ENCODE peak calls at places on chromosomes 3 and 15, in ten cellular contexts. S is AG10803, M is foreskin fibroblast, A is RWPE2, L is BJ, P is GM13976, E is ovary, U is MCF 10A, J is IMR-90, Y is AG04450. Q is an unnamed sample.

GRCh38 chr3:72892081-72892763 is 4.4 kb downstream of the GXYLT2 start:
- DNase-seq in S (peak), M (peak), A (no peak), L (peak), P (no peak), E (no peak), U (peak), J (peak), Y (peak), Q (no peak)

GRCh38 chr15:74252291-74253080 is 16.4 kb downstream of the CCDC33 start:
- DNase-seq in S (peak), M (no peak), A (no peak), L (no peak), P (no peak), E (no peak), U (no peak), J (peak), Y (no peak), Q (no peak)

GRCh38 chr3:157226173-157226847 is 66.4 kb upstream of the CCNL1 start:
- DNase-seq in S (peak), M (no peak), A (no peak), L (no peak), P (no peak), E (no peak), U (no peak), J (peak), Y (no peak), Q (no peak)

GRCh38 chr15:34588046-34588674 is 4.7 kb upstream of the GOLGA8B start:
- DNase-seq in S (peak), M (peak), A (peak), L (peak), P (peak), E (peak), U (peak), J (peak), Y (peak), Q (no peak)

GRCh38 chr15:97482521-97482920 is 478.0 kb upstream of the ARRDC4 start:
- DNase-seq in S (no peak), M (no peak), A (no peak), L (no peak), P (no peak), E (no peak), U (no peak), J (no peak), Y (no peak), Q (no peak)

GRCh38 chr3:100928638-100929428 is 64.4 kb downstream of the ABI3BP start:
- DNase-seq in S (peak), M (peak), A (no peak), L (no peak), P (no peak), E (no peak), U (peak), J (peak), Y (peak), Q (no peak)

GRCh38 chr15:73344051-73344450 is 24.7 kb downstream of the HCN4 start:
- DNase-seq in S (peak), M (no peak), A (no peak), L (no peak), P (no peak), E (no peak), U (no peak), J (peak), Y (no peak), Q (no peak)

GRCh38 chr3:32583708-32584107 is 13.1 kb upstream of the DYNC1LI1 start:
- DNase-seq in S (peak), M (peak), A (no peak), L (peak), P (no peak), E (no peak), U (no peak), J (peak), Y (no peak), Q (no peak)

GRCh38 chr3:42690191-42690590 is 4.9 kb downstream of the KLHL40 start:
- DNase-seq in S (no peak), M (no peak), A (no peak), L (no peak), P (no peak), E (no peak), U (no peak), J (no peak), Y (no peak), Q (no peak)

GRCh38 chr15:80105193-80105984 is 45.9 kb downstream of the ZFAND6 start:
- DNase-seq in S (peak), M (peak), A (no peak), L (peak), P (no peak), E (no peak), U (peak), J (peak), Y (peak), Q (no peak)

GRCh38 chr3:157542711-157543485 is 39.7 kb upstream of the VEPH1 start:
- DNase-seq in S (peak), M (peak), A (no peak), L (no peak), P (peak), E (peak), U (peak), J (peak), Y (peak), Q (no peak)

GRCh38 chr3:64684715-64685261 is 3.0 kb downstream of the ADAMTS9 start:
- DNase-seq in S (peak), M (peak), A (no peak), L (no peak), P (no peak), E (peak), U (peak), J (peak), Y (no peak), Q (no peak)

GRCh38 chr15:61888074-61888780 is 172.0 kb downstream of the VPS13C start:
- DNase-seq in S (peak), M (no peak), A (no peak), L (no peak), P (no peak), E (no peak), U (no peak), J (peak), Y (no peak), Q (no peak)

GRCh38 chr3:84965141-84965540 is 6.4 kb downstream of the CADM2 start:
- DNase-seq in S (no peak), M (no peak), A (no peak), L (no peak), P (no peak), E (no peak), U (peak), J (no peak), Y (no peak), Q (no peak)

GRCh38 chr3:54957711-54958110 is 29.9 kb upstream of the LRTM1 start:
- DNase-seq in S (peak), M (no peak), A (no peak), L (no peak), P (no peak), E (no peak), U (no peak), J (peak), Y (no peak), Q (no peak)

GRCh38 chr3:177968891-177969290 is 567.3 kb upstream of the KCNMB2 start:
- DNase-seq in S (no peak), M (no peak), A (no peak), L (no peak), P (no peak), E (no peak), U (no peak), J (peak), Y (no peak), Q (no peak)

GRCh38 chr3:41202834-41203345 is 3.6 kb downstream of the CTNNB1 start:
- DNase-seq in S (peak), M (no peak), A (no peak), L (no peak), P (no peak), E (no peak), U (peak), J (peak), Y (no peak), Q (no peak)

GRCh38 chr3:16060358-16060852 is 114.1 kb upstream of the GALNT15 start:
- DNase-seq in S (peak), M (peak), A (peak), L (peak), P (no peak), E (peak), U (peak), J (peak), Y (peak), Q (no peak)

GRCh38 chr3:8443829-8444791 is 57.5 kb upstream of the LMCD1 start:
- DNase-seq in S (peak), M (peak), A (peak), L (peak), P (no peak), E (peak), U (peak), J (peak), Y (peak), Q (peak)

GRCh38 chr3:189948724-189949045 is 172.0 kb downstream of the P3H2 start:
- DNase-seq in S (no peak), M (no peak), A (no peak), L (no peak), P (no peak), E (no peak), U (no peak), J (no peak), Y (no peak), Q (no peak)
- TF ChIP-seq CTCF in S (no peak), M (no peak), A (peak), L (no peak), P (no peak), E (no peak), U (no peak), J (no peak), Y (no peak), Q (no peak)

GRCh38 chr3:12470680-12471079 is 13.6 kb upstream of the TSEN2 start:
- DNase-seq in S (no peak), M (no peak), A (no peak), L (no peak), P (no peak), E (no peak), U (no peak), J (no peak), Y (no peak), Q (no peak)

GRCh38 chr3:12472796-12473195 is 11.5 kb upstream of the TSEN2 start:
- DNase-seq in S (no peak), M (no peak), A (peak), L (no peak), P (no peak), E (no peak), U (no peak), J (no peak), Y (no peak), Q (no peak)

GRCh38 chr3:12472000-12472399 is 12.3 kb upstream of the TSEN2 start:
- DNase-seq in S (no peak), M (no peak), A (no peak), L (no peak), P (no peak), E (no peak), U (no peak), J (no peak), Y (no peak), Q (no peak)

GRCh38 chr3:12470111-12470510 is 14.2 kb upstream of the TSEN2 start:
- DNase-seq in S (peak), M (peak), A (no peak), L (no peak), P (no peak), E (no peak), U (peak), J (peak), Y (no peak), Q (no peak)

DNA sequence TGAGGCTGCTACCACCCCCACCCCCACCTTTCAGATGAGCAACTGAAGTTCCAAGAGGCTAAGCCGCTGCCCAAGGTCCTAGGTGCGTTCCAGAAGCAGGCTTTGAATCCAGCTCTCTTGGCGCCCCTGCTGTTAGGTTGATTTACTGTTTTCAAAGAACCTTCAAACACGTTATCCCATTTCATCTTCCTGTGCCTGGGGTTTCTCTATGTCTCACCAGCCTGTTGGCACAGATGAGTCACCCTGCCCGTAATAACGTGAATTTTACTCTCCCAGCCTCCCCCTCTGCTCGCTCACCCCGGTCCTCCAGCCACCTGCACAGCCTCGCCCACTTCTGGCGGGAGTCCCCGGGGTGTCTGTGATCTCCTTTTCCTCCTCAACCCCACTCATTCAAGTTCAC is 13.1 kb upstream of the TSEN2 start:
- DNase-seq in S (no peak), M (no peak), A (no peak), L (no peak), P (no peak), E (no peak), U (peak), J (no peak), Y (no peak), Q (no peak)
- TF ChIP-seq CTCF in S (no peak), M (no peak), A (peak), L (no peak), P (no peak), E (no peak), U (no peak), J (no peak), Y (no peak), Q (no peak)

GRCh38 chr3:50378024-50378423 is 18.7 kb upstream of the TMEM115 start:
- DNase-seq in S (no peak), M (no peak), A (no peak), L (no peak), P (no peak), E (no peak), U (no peak), J (no peak), Y (no peak), Q (no peak)
- TF ChIP-seq CTCF in S (no peak), M (no peak), A (no peak), L (no peak), P (no peak), E (no peak), U (no peak), J (no peak), Y (no peak), Q (no peak)

DNA sequence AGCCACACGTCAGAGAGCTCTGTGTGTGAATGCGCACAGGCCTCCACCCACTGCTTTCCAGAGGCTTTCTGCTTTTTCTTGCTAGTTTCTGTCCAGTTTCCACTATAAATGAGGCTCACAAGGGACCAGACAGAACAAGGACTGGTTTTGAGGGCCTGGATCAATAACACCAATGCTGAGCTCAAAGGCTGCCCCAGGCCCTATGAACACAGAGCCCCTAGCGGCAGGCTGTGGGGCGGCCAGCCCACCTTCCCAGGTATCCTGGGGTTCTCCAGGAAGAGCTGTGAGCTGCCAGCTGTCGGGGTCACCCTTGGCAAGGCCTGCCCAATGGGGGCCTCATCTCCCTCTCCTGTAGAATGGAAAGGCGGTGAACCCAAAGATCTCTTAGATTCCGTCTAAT is 2.2 kb upstream of the ITIH3 start:
- DNase-seq in S (no peak), M (no peak), A (no peak), L (no peak), P (no peak), E (no peak), U (no peak), J (no peak), Y (no peak), Q (no peak)
- TF ChIP-seq CTCF in S (no peak), M (no peak), A (no peak), L (no peak), P (no peak), E (no peak), U (peak), J (no peak), Y (peak), Q (no peak)

GRCh38 chr15:38427380-38427779 is 26.5 kb upstream of the FAM98B start:
- DNase-seq in S (no peak), M (no peak), A (no peak), L (no peak), P (no peak), E (no peak), U (no peak), J (no peak), Y (no peak), Q (no peak)
- TF ChIP-seq CTCF in S (no peak), M (no peak), A (no peak), L (no peak), P (no peak), E (no peak), U (no peak), J (no peak), Y (no peak), Q (no peak)

DNA sequence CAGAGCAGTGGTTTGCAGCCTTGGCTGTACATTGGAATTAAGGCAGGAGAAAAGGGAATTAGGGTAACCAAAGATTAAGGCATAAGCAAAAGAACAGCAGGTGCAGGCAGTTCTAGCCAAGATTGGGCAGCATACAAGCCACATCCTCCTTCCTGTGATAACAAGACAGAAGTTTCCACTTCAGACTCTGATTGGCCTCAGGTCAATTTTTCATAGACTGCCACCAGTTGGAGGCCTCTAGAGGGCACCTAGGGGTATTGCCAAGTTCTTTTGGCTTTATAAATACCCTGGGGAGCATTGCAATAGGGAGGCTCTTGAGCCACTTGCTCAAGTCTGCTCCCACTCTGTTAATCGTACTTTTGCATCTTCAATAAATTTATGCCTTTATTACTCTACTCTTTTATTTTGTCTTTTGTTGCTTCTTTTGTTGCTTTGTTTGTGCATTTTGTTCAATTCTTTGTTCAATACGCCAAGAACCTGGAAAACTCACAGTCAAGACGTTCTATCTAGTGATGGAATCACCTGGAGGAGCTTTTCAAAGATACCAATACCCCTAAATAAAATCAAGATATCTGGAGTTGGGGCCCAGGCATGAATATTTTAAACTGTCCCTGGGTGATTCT is 32.2 kb upstream of the FMN1 start:
- DNase-seq in S (peak), M (no peak), A (no peak), L (no peak), P (no peak), E (no peak), U (peak), J (no peak), Y (no peak), Q (no peak)
- TF ChIP-seq CTCF in S (peak), M (peak), A (peak), L (peak), P (no peak), E (no peak), U (peak), J (no peak), Y (peak), Q (no peak)

GRCh38 chr15:64387562-64388168 is at the start of gene TRIP4:
- DNase-seq in S (peak), M (peak), A (peak), L (peak), P (peak), E (peak), U (peak), J (peak), Y (peak), Q (peak)
- TF ChIP-seq CTCF in S (no peak), M (no peak), A (peak), L (peak), P (no peak), E (peak), U (no peak), J (no peak), Y (peak), Q (no peak)

GRCh38 chr15:51971353-51972133 is at the start of gene LEO1:
- DNase-seq in S (peak), M (peak), A (peak), L (peak), P (peak), E (peak), U (peak), J (peak), Y (peak), Q (peak)
- TF ChIP-seq CTCF in S (peak), M (peak), A (peak), L (peak), P (peak), E (no peak), U (peak), J (peak), Y (peak), Q (no peak)

Q was measured in omental fat pad.